ENCODE peak calls at places on chromosomes 11 and 22, in eight cellular contexts. One of them, this sample, is unnamed.
A peak's percentile ranks its signal among the peaks of the same experiment; 100 is the strongest.

GRCh38 chr22:29773233-29773632 is 6.1 kb downstream of the UQCR10 start:
- DNase-seq in HS-27A: no peak
- DNase-seq in skeletal muscle cell: peak; percentile 22
- DNase-seq in astrocyte of the hippocampus: peak; percentile 75
- DNase-seq in uterus: no peak
- DNase-seq in GM03348: peak; percentile 40
- DNase-seq in CD4-positive, alpha-beta T cell: no peak
- DNase-seq in GM23248: peak; percentile 69
- DNase-seq in this sample: no peak

GRCh38 chr11:82978422-82979099 is 77.0 kb downstream of the DDIAS start:
- DNase-seq in HS-27A: peak; percentile 58
- DNase-seq in skeletal muscle cell: peak; percentile 60
- DNase-seq in astrocyte of the hippocampus: peak; percentile 73
- DNase-seq in uterus: no peak
- DNase-seq in GM03348: peak; percentile 51
- DNase-seq in CD4-positive, alpha-beta T cell: no peak
- DNase-seq in GM23248: peak; percentile 73
- DNase-seq in this sample: no peak

GRCh38 chr11:101863361-101863760 is 51.4 kb upstream of the CEP126 start:
- DNase-seq in HS-27A: no peak
- DNase-seq in skeletal muscle cell: peak; percentile 25
- DNase-seq in astrocyte of the hippocampus: peak; percentile 85
- DNase-seq in uterus: no peak
- DNase-seq in GM03348: peak; percentile 67
- DNase-seq in CD4-positive, alpha-beta T cell: no peak
- DNase-seq in GM23248: peak; percentile 74
- DNase-seq in this sample: no peak

GRCh38 chr22:28969401-28970168 is 86.2 kb downstream of the ZNRF3 start:
- DNase-seq in HS-27A: no peak
- DNase-seq in skeletal muscle cell: no peak
- DNase-seq in astrocyte of the hippocampus: peak; percentile 57
- DNase-seq in uterus: no peak
- DNase-seq in GM03348: no peak
- DNase-seq in CD4-positive, alpha-beta T cell: no peak
- DNase-seq in GM23248: no peak
- DNase-seq in this sample: no peak

GRCh38 chr22:45878901-45879551 is 97.9 kb downstream of the WNT7B start:
- DNase-seq in HS-27A: no peak
- DNase-seq in skeletal muscle cell: no peak
- DNase-seq in astrocyte of the hippocampus: no peak
- DNase-seq in uterus: no peak
- DNase-seq in GM03348: no peak
- DNase-seq in CD4-positive, alpha-beta T cell: no peak
- DNase-seq in GM23248: no peak
- DNase-seq in this sample: no peak

GRCh38 chr11:14673824-14674432 is 30.3 kb downstream of the PDE3B start:
- DNase-seq in HS-27A: no peak
- DNase-seq in skeletal muscle cell: no peak
- DNase-seq in astrocyte of the hippocampus: no peak
- DNase-seq in uterus: no peak
- DNase-seq in GM03348: no peak
- DNase-seq in CD4-positive, alpha-beta T cell: no peak
- DNase-seq in GM23248: peak; percentile 1
- DNase-seq in this sample: no peak

GRCh38 chr22:50185384-50186087 is at the start of gene TRABD:
- DNase-seq in HS-27A: peak; percentile 17
- DNase-seq in skeletal muscle cell: peak; percentile 62
- DNase-seq in astrocyte of the hippocampus: peak; percentile 96
- DNase-seq in uterus: peak; percentile 84
- DNase-seq in GM03348: peak; percentile 99
- DNase-seq in CD4-positive, alpha-beta T cell: peak; percentile 83
- DNase-seq in GM23248: peak; percentile 96
- DNase-seq in this sample: peak; percentile 91

GRCh38 chr11:46260161-46260560 is 17.3 kb upstream of the CREB3L1 start:
- DNase-seq in HS-27A: no peak
- DNase-seq in skeletal muscle cell: no peak
- DNase-seq in astrocyte of the hippocampus: no peak
- DNase-seq in uterus: no peak
- DNase-seq in GM03348: no peak
- DNase-seq in CD4-positive, alpha-beta T cell: no peak
- DNase-seq in GM23248: no peak
- DNase-seq in this sample: no peak

GRCh38 chr11:134628426-134628825 is 216.4 kb upstream of the B3GAT1 start:
- DNase-seq in HS-27A: no peak
- DNase-seq in skeletal muscle cell: no peak
- DNase-seq in astrocyte of the hippocampus: no peak
- DNase-seq in uterus: no peak
- DNase-seq in GM03348: no peak
- DNase-seq in CD4-positive, alpha-beta T cell: no peak
- DNase-seq in GM23248: no peak
- DNase-seq in this sample: no peak

GRCh38 chr11:72735495-72736027 is 16.6 kb downstream of the ARAP1 start:
- DNase-seq in HS-27A: no peak
- DNase-seq in skeletal muscle cell: peak; percentile 26
- DNase-seq in astrocyte of the hippocampus: peak; percentile 22
- DNase-seq in uterus: peak; percentile 73
- DNase-seq in GM03348: peak; percentile 31
- DNase-seq in CD4-positive, alpha-beta T cell: no peak
- DNase-seq in GM23248: peak; percentile 78
- DNase-seq in this sample: no peak

GRCh38 chr11:115918579-115918978 is 414.4 kb upstream of the CADM1 start:
- DNase-seq in HS-27A: no peak
- DNase-seq in skeletal muscle cell: no peak
- DNase-seq in astrocyte of the hippocampus: no peak
- DNase-seq in uterus: no peak
- DNase-seq in GM03348: no peak
- DNase-seq in CD4-positive, alpha-beta T cell: no peak
- DNase-seq in GM23248: no peak
- DNase-seq in this sample: no peak

This sample was measured in midbrain.